ENCODE peak calls at places on chromosomes 3 and 15, in five cellular contexts. Y is GM12878, R is transverse colon, U is H1, K is fibroblast of lung. M is an unnamed sample.

GRCh38 chr15:79524531-79524930 is 92.4 kb downstream of the MINAR1 start:
- DNase-seq in Y (no peak), R (no peak), U (peak; percentile 28), K (no peak), M (no peak)

GRCh38 chr15:92149029-92149428 is 244.7 kb upstream of the ST8SIA2 start:
- DNase-seq in Y (no peak), R (no peak), U (no peak), K (no peak), M (no peak)

GRCh38 chr3:42590989-42591756 is 513 bp downstream of the SS18L2 start:
- DNase-seq in Y (no peak), R (no peak), U (no peak), K (no peak), M (peak; percentile 61)

GRCh38 chr3:129070086-129070875 is 9.7 kb downstream of the GP9 start:
- DNase-seq in Y (no peak), R (no peak), U (no peak), K (no peak), M (no peak)

GRCh38 chr15:68633181-68634121 is 54.7 kb downstream of the CORO2B start:
- DNase-seq in Y (no peak), R (no peak), U (no peak), K (no peak), M (no peak)

GRCh38 chr3:52774901-52775864 is 2.2 kb upstream of the ITIH1 start:
- DNase-seq in Y (no peak), R (peak; percentile 39), U (no peak), K (no peak), M (peak; percentile 42)

GRCh38 chr15:32833323-32833944 is 115.6 kb downstream of the GREM1 start:
- DNase-seq in Y (no peak), R (no peak), U (no peak), K (no peak), M (no peak)

GRCh38 chr15:31274496-31275330 is 51.9 kb upstream of the KLF13 start:
- DNase-seq in Y (no peak), R (no peak), U (peak; percentile 35), K (no peak), M (no peak)

GRCh38 chr3:169836058-169836941 is 23.6 kb upstream of the LRRC34 start:
- DNase-seq in Y (peak; percentile 27), R (no peak), U (no peak), K (peak; percentile 38), M (no peak)

GRCh38 chr3:32109256-32109655 is 2.8 kb downstream of the GPD1L start:
- DNase-seq in Y (no peak), R (peak; percentile 75), U (no peak), K (peak; percentile 82), M (peak; percentile 63)

GRCh38 chr15:48144889-48145288 is 24.1 kb downstream of the SLC24A5 start:
- DNase-seq in Y (peak; percentile 16), R (no peak), U (no peak), K (peak; percentile 43), M (no peak)

GRCh38 chr15:95019907-95020306 is 788.5 kb downstream of the MCTP2 start:
- DNase-seq in Y (no peak), R (no peak), U (no peak), K (peak; percentile 44), M (no peak)

GRCh38 chr3:109643590-109643989 is 306.2 kb upstream of the DPPA4 start:
- DNase-seq in Y (no peak), R (no peak), U (no peak), K (peak; percentile 82), M (no peak)

GRCh38 chr15:84661001-84661400 is 3.0 kb upstream of the NMB start:
- DNase-seq in Y (no peak), R (no peak), U (no peak), K (no peak), M (no peak)

GRCh38 chr3:102827386-102827785 is 392.6 kb downstream of the ZPLD1 start:
- DNase-seq in Y (no peak), R (no peak), U (no peak), K (no peak), M (no peak)

GRCh38 chr3:16618721-16619120 is 13.5 kb upstream of the DAZL start:
- DNase-seq in Y (no peak), R (no peak), U (no peak), K (peak; percentile 82), M (no peak)

GRCh38 chr3:13616359-13616758 is 67.4 kb downstream of the FBLN2 start:
- DNase-seq in Y (no peak), R (no peak), U (no peak), K (no peak), M (no peak)

GRCh38 chr3:185732782-185733181 is 92.1 kb downstream of the IGF2BP2 start:
- DNase-seq in Y (no peak), R (no peak), U (no peak), K (peak; percentile 89), M (no peak)

DNA sequence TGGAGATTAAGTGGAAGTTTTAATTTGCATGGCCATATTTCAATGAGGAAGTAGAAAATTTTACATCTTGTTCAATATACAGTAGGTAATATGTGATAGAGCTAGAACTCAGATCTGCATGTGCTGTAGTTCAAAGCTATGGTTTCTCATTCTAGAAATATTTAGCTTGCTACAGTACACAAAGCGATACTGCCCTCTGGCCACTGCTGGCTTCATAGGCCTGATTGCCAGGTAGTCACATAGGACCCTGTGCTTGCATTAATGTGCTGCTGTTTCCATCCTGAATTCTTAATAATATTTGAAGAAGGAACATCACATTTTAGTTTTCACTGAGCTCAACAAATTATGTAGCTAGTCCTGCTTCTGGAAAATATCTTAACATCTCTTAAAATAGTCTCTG is 87.0 kb downstream of the PLSCR2 start:
- DNase-seq in Y (no peak), R (peak; percentile 41), U (no peak), K (peak; percentile 27), M (peak; percentile 60)
- TF ChIP-seq CTCF in Y (no peak), R (peak; percentile 11), U (peak; percentile 47), K (peak; percentile 9), M (no peak)

GRCh38 chr15:100726070-100726420 is 123.7 kb downstream of the ASB7 start:
- DNase-seq in Y (no peak), R (no peak), U (peak; percentile 11), K (no peak), M (no peak)
- H3K4me1 ChIP-seq in Y (no peaks in the 10 kb centered on the region), R (no peaks in the 10 kb centered on the region), U (no peaks in the 10 kb centered on the region), K (peaks cover 25% of the 10 kb centered on the region), M (peaks cover 3% of the 10 kb centered on the region)

GRCh38 chr3:134359121-134360010 is 14.9 kb downstream of the AMOTL2 start:
- DNase-seq in Y (no peak), R (no peak), U (no peak), K (no peak), M (peak; percentile 21)

GRCh38 chr3:134360046-134360445 is 14.2 kb downstream of the AMOTL2 start:
- DNase-seq in Y (no peak), R (no peak), U (no peak), K (no peak), M (no peak)

GRCh38 chr3:134357261-134357913 is 16.9 kb downstream of the AMOTL2 start:
- DNase-seq in Y (no peak), R (no peak), U (no peak), K (no peak), M (no peak)

GRCh38 chr3:134356411-134357040 is 17.7 kb downstream of the AMOTL2 start:
- DNase-seq in Y (no peak), R (no peak), U (no peak), K (no peak), M (no peak)

GRCh38 chr3:134357914-134358811 is 16.1 kb downstream of the AMOTL2 start:
- DNase-seq in Y (no peak), R (no peak), U (no peak), K (peak; percentile 99), M (peak; percentile 52)
- TF ChIP-seq CTCF in Y (peak; percentile 35), R (no peak), U (peak; percentile 47), K (peak; percentile 42), M (no peak)

GRCh38 chr3:177179281-177180067 is 17.8 kb downstream of the TBL1XR1 start:
- DNase-seq in Y (no peak), R (no peak), U (no peak), K (peak; percentile 47), M (no peak)
- H3K4me1 ChIP-seq in Y (no peaks in the 10 kb centered on the region), R (peaks cover 7% of the 10 kb centered on the region), U (peaks cover 2% of the 10 kb centered on the region), K (no peaks in the 10 kb centered on the region), M (peaks cover 16% of the 10 kb centered on the region)

GRCh38 chr3:190458040-190458439 is 8.3 kb upstream of the TMEM207 start:
- DNase-seq in Y (no peak), R (no peak), U (no peak), K (peak; percentile 8), M (no peak)
- TF ChIP-seq CTCF in Y (no peak), R (no peak), U (no peak), K (no peak), M (no peak)

GRCh38 chr3:194134231-194134756 is 1.7 kb upstream of the HES1 start:
- DNase-seq in Y (no peak), R (peak; percentile 51), U (peak; percentile 72), K (peak; percentile 87), M (peak; percentile 71)

GRCh38 chr3:194133661-194134230 is 2.2 kb upstream of the HES1 start:
- DNase-seq in Y (no peak), R (peak; percentile 46), U (peak; percentile 64), K (peak; percentile 75), M (peak; percentile 55)

GRCh38 chr3:194130807-194131589 is 5.0 kb upstream of the HES1 start:
- DNase-seq in Y (peak; percentile 95), R (peak; percentile 62), U (no peak), K (peak; percentile 77), M (peak; percentile 77)

GRCh38 chr3:194134757-194135515 is 1.0 kb upstream of the HES1 start:
- DNase-seq in Y (peak; percentile 55), R (peak; percentile 93), U (peak; percentile 88), K (peak; percentile 98), M (peak; percentile 92)

GRCh38 chr3:194132465-194133358 is 3.2 kb upstream of the HES1 start:
- DNase-seq in Y (no peak), R (no peak), U (no peak), K (no peak), M (no peak)
- H3K4me1 ChIP-seq in Y (peaks cover 33% of the 10 kb centered on the region), R (peaks cover 15% of the 10 kb centered on the region), U (peaks cover 30% of the 10 kb centered on the region), K (peaks cover 15% of the 10 kb centered on the region), M (peaks cover 35% of the 10 kb centered on the region)

GRCh38 chr3:141412936-141413354 is 44.6 kb downstream of the ZBTB38 start:
- DNase-seq in Y (no peak), R (peak; percentile 76), U (no peak), K (peak; percentile 87), M (peak; percentile 77)
- TF ChIP-seq CTCF in Y (no peak), R (no peak), U (no peak), K (no peak), M (no peak)

DNA sequence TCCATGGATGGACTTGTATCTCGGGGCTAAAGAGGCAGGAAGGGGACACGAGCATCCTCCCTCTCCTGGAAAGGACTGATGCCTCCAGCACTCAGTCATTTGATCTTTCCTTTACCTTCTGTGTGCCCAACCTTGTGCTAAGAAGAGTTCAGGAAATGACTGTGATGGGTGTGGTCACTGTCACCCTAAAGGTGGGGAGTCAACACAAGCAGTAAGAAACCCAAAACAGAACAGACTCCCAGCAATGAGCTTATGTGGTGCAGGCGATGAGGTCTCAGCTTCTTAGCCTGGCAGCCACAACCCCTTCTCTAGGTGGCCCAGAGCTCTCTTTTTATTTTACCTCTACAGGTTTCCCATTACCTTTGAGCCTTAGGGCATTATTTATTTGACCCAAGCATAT is 3.8 kb downstream of the MPI start:
- DNase-seq in Y (no peak), R (no peak), U (no peak), K (no peak), M (no peak)
- H3K4me1 ChIP-seq in Y (peaks cover 25% of the 10 kb centered on the region), R (peaks cover 3% of the 10 kb centered on the region), U (peaks cover 4% of the 10 kb centered on the region), K (peaks cover 4% of the 10 kb centered on the region), M (peaks cover 39% of the 10 kb centered on the region)

M was measured in mucosa of descending colon.